ENCODE peak calls at places on chromosome 21, in five cellular contexts. One of them, this sample, is unnamed.

GRCh38 chr21:18387994-18388393 is 15.6 kb downstream of the TMPRSS15 start:
- DNase-seq in heart right ventricle: no peak
- DNase-seq in OCI-LY7: peak; percentile 56
- DNase-seq in fibroblast of lung: no peak
- DNase-seq in PC-3: no peak
- DNase-seq in this sample: no peak

GRCh38 chr21:39510240-39510639 is 58.5 kb downstream of the SH3BGR start:
- DNase-seq in OCI-LY7: no peak
- DNase-seq in fibroblast of lung: no peak
- DNase-seq in heart right ventricle: no peak
- DNase-seq in PC-3: no peak
- DNase-seq in this sample: no peak

GRCh38 chr21:16196521-16197208 is 466.9 kb downstream of the USP25 start:
- DNase-seq in PC-3: no peak
- DNase-seq in fibroblast of lung: peak; percentile 36
- DNase-seq in heart right ventricle: no peak
- DNase-seq in OCI-LY7: no peak
- DNase-seq in this sample: no peak

GRCh38 chr21:30924171-30924680 is 42.8 kb upstream of the KRTAP11-1 start:
- DNase-seq in OCI-LY7: no peak
- DNase-seq in heart right ventricle: no peak
- DNase-seq in fibroblast of lung: no peak
- DNase-seq in PC-3: no peak
- DNase-seq in this sample: peak; percentile 39

GRCh38 chr21:46515109-46515508 is 56.4 kb downstream of the DIP2A start:
- DNase-seq in fibroblast of lung: peak; percentile 57
- DNase-seq in OCI-LY7: peak; percentile 18
- DNase-seq in PC-3: no peak
- DNase-seq in heart right ventricle: peak; percentile 42
- DNase-seq in this sample: no peak

GRCh38 chr21:35195232-35195631 is 146.1 kb upstream of the RUNX1 start:
- DNase-seq in PC-3: peak; percentile 91
- DNase-seq in heart right ventricle: no peak
- DNase-seq in OCI-LY7: no peak
- DNase-seq in fibroblast of lung: no peak
- DNase-seq in this sample: no peak

GRCh38 chr21:31482460-31482859 is 138.4 kb upstream of the TIAM1 start:
- DNase-seq in fibroblast of lung: no peak
- DNase-seq in heart right ventricle: no peak
- DNase-seq in OCI-LY7: no peak
- DNase-seq in PC-3: no peak
- DNase-seq in this sample: no peak

GRCh38 chr21:37257526-37257966 is 9.6 kb downstream of the VPS26C start:
- DNase-seq in PC-3: peak; percentile 47
- DNase-seq in OCI-LY7: no peak
- DNase-seq in fibroblast of lung: peak; percentile 36
- DNase-seq in heart right ventricle: peak; percentile 21
- DNase-seq in this sample: no peak

GRCh38 chr21:28066051-28066450 is 926.6 kb downstream of the LTN1 start:
- DNase-seq in heart right ventricle: no peak
- DNase-seq in PC-3: peak; percentile 29
- DNase-seq in OCI-LY7: peak; percentile 60
- DNase-seq in fibroblast of lung: peak; percentile 19
- DNase-seq in this sample: no peak

GRCh38 chr21:36125513-36126121 is 9.3 kb upstream of the CBR3 start:
- DNase-seq in PC-3: peak; percentile 76
- DNase-seq in OCI-LY7: peak; percentile 63
- DNase-seq in heart right ventricle: peak; percentile 45
- DNase-seq in fibroblast of lung: peak; percentile 65
- DNase-seq in this sample: peak; percentile 90

GRCh38 chr21:31538821-31539220 is 120.7 kb upstream of the SOD1 start:
- DNase-seq in fibroblast of lung: peak; percentile 16
- DNase-seq in PC-3: no peak
- DNase-seq in heart right ventricle: no peak
- DNase-seq in OCI-LY7: no peak
- DNase-seq in this sample: no peak

GRCh38 chr21:31917108-31917507 is 44.3 kb downstream of the HUNK start:
- DNase-seq in OCI-LY7: no peak
- DNase-seq in PC-3: no peak
- DNase-seq in heart right ventricle: no peak
- DNase-seq in fibroblast of lung: no peak
- DNase-seq in this sample: no peak

GRCh38 chr21:16912075-16912474 is 600.8 kb upstream of the CXADR start:
- DNase-seq in heart right ventricle: no peak
- DNase-seq in OCI-LY7: no peak
- DNase-seq in PC-3: peak; percentile 2
- DNase-seq in fibroblast of lung: peak; percentile 4
- DNase-seq in this sample: peak; percentile 49

GRCh38 chr21:15653710-15654109 is 76.1 kb upstream of the USP25 start:
- DNase-seq in PC-3: no peak
- DNase-seq in heart right ventricle: no peak
- DNase-seq in fibroblast of lung: no peak
- DNase-seq in OCI-LY7: no peak
- DNase-seq in this sample: no peak

GRCh38 chr21:36429672-36430546 is 44.7 kb downstream of the CHAF1B start:
- DNase-seq in heart right ventricle: peak; percentile 72
- DNase-seq in fibroblast of lung: peak; percentile 97
- DNase-seq in OCI-LY7: no peak
- DNase-seq in PC-3: peak; percentile 99
- DNase-seq in this sample: peak; percentile 97

GRCh38 chr21:38596264-38597042 is 98.2 kb upstream of the ERG start:
- DNase-seq in PC-3: peak; percentile 35
- DNase-seq in fibroblast of lung: no peak
- DNase-seq in OCI-LY7: no peak
- DNase-seq in heart right ventricle: no peak
- DNase-seq in this sample: no peak

GRCh38 chr21:20276954-20277353 is 721.3 kb upstream of the NCAM2 start:
- DNase-seq in PC-3: no peak
- DNase-seq in fibroblast of lung: no peak
- DNase-seq in OCI-LY7: no peak
- DNase-seq in heart right ventricle: no peak
- DNase-seq in this sample: no peak

GRCh38 chr21:15815285-15815684 is 85.5 kb downstream of the USP25 start:
- DNase-seq in heart right ventricle: no peak
- DNase-seq in PC-3: no peak
- DNase-seq in fibroblast of lung: no peak
- DNase-seq in OCI-LY7: no peak
- DNase-seq in this sample: no peak

GRCh38 chr21:38159355-38159754 is 97.4 kb upstream of the KCNJ15 start:
- DNase-seq in heart right ventricle: peak; percentile 62
- DNase-seq in fibroblast of lung: peak; percentile 91
- DNase-seq in PC-3: peak; percentile 77
- DNase-seq in OCI-LY7: peak; percentile 63
- DNase-seq in this sample: peak; percentile 82

GRCh38 chr21:39388038-39388810 is 39.3 kb upstream of the HMGN1 start:
- DNase-seq in heart right ventricle: peak; percentile 91
- DNase-seq in OCI-LY7: peak; percentile 84
- DNase-seq in PC-3: peak; percentile 85
- DNase-seq in fibroblast of lung: peak; percentile 82
- DNase-seq in this sample: peak; percentile 98

GRCh38 chr21:31911138-31911907 is 38.5 kb downstream of the HUNK start:
- DNase-seq in heart right ventricle: no peak
- DNase-seq in OCI-LY7: no peak
- DNase-seq in PC-3: peak; percentile 61
- DNase-seq in fibroblast of lung: no peak
- DNase-seq in this sample: no peak

GRCh38 chr21:22898061-22898460 is 1899.9 kb downstream of the NCAM2 start:
- DNase-seq in fibroblast of lung: no peak
- DNase-seq in PC-3: no peak
- DNase-seq in heart right ventricle: no peak
- DNase-seq in OCI-LY7: no peak
- DNase-seq in this sample: no peak

GRCh38 chr21:26849428-26850115 is 4.4 kb upstream of the ADAMTS1 start:
- DNase-seq in fibroblast of lung: peak; percentile 85
- DNase-seq in heart right ventricle: peak; percentile 53
- DNase-seq in PC-3: peak; percentile 74
- DNase-seq in OCI-LY7: peak; percentile 61
- DNase-seq in this sample: no peak

GRCh38 chr21:27104749-27105439 is 138.0 kb upstream of the ADAMTS5 start:
- DNase-seq in fibroblast of lung: peak; percentile 44
- DNase-seq in PC-3: peak; percentile 60
- DNase-seq in heart right ventricle: no peak
- DNase-seq in OCI-LY7: no peak
- DNase-seq in this sample: peak; percentile 49

GRCh38 chr21:29524055-29524454 is 225.3 kb downstream of the BACH1 start:
- DNase-seq in PC-3: no peak
- DNase-seq in heart right ventricle: no peak
- DNase-seq in fibroblast of lung: peak; percentile 56
- DNase-seq in OCI-LY7: no peak
- DNase-seq in this sample: no peak

GRCh38 chr21:34670220-34670961 is 1.6 kb downstream of the CLIC6 start:
- DNase-seq in fibroblast of lung: peak; percentile 13
- DNase-seq in OCI-LY7: no peak
- DNase-seq in heart right ventricle: no peak
- DNase-seq in PC-3: no peak
- DNase-seq in this sample: no peak

GRCh38 chr21:15421521-15421920 is 308.3 kb upstream of the USP25 start:
- DNase-seq in fibroblast of lung: no peak
- DNase-seq in heart right ventricle: no peak
- DNase-seq in OCI-LY7: no peak
- DNase-seq in PC-3: no peak
- DNase-seq in this sample: no peak

DNA sequence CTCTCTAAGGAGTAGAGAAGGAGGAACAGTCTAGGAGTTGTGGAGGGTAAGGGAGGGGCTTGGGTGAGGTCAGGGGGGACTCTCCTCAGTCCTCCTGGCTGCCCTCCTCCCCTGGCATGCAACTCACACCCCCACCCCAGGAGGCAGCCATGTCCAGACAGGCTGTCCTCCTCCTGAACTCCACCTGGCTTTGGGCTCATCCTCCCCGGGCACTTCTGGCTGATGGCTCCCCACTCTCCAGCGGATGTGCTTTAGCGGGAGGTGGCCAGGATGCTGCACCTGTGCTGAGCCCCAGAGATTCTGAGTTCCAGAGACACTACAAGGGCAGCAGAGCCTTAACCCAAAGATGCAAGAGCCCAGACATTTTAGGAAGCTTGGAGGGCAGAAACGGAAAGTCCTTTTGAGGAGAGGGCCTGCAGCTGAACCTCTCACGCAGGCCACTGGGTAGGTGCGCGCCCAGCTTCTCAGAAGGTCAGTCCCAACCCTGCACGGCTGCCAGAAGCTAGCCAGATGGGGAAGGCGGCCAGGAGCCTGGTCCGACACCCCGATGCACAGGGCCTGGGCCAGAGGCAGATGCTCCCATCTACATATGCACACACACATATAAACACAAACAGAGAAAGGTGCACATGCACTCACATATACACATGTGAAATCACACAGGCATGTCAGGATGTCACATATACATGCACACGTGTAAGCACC is 83.4 kb downstream of the PDE9A start:
- DNase-seq in fibroblast of lung: no peak
- DNase-seq in PC-3: no peak
- DNase-seq in OCI-LY7: no peak
- DNase-seq in heart right ventricle: no peak
- DNase-seq in this sample: no peak
- H3K27ac ChIP-seq in fibroblast of lung: no peak overlapping the region
- H3K27ac ChIP-seq in PC-3: no peak overlapping the region
- H3K27ac ChIP-seq in OCI-LY7: no peak overlapping the region
- H3K27ac ChIP-seq in heart right ventricle: no peak overlapping the region
- H3K27ac ChIP-seq in this sample: no peak overlapping the region

DNA sequence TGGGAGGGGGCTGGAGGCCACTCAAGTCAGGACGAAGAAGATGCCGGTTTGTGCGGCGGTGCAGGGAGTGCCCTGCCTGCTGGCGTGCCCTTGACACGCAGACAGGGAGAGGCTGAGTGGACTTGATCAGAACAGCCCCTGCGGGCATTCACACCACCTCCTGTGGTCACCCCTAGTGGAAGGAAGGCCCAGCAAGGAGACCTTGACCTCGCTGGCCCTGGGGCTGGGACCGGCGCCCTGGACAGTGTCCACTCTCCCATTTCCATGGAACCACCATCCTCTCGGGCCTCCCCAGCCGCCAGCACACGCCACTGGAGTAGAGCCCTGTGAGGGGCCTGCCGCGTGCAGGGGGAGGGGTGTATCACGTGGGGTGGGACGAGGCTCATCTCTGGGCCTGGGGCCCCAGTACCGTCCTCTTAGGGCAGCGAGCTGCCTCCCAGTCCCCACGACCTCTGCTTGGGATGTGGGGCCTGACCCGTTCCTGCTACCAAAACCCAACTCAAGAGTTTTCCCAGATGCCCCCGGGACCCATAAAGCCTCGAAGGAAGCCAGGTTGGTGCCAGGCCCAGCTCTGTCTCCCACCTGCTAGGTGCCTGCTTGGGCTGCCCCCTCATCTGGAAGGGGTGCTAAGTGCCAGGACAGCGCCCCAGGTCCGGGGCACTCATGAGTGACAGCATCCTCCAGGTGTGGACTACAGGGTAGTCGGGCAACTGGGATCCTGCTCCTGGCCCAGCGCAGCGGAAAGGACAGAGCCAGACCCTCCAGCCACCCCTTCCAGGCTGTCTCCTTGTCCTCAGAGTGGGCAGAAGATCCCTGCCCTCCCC is 62.8 kb downstream of the SLX9 start:
- DNase-seq in heart right ventricle: no peak
- DNase-seq in fibroblast of lung: no peak
- DNase-seq in PC-3: no peak
- DNase-seq in OCI-LY7: no peak
- DNase-seq in this sample: no peak
- TF ChIP-seq CTCF in heart right ventricle: no peak
- TF ChIP-seq CTCF in fibroblast of lung: no peak
- TF ChIP-seq CTCF in PC-3: no peak
- TF ChIP-seq CTCF in OCI-LY7: no peak
- TF ChIP-seq CTCF in this sample: no peak

GRCh38 chr21:43193651-43194302 is 25.0 kb downstream of the CRYAA start:
- DNase-seq in OCI-LY7: peak; percentile 28
- DNase-seq in heart right ventricle: peak; percentile 57
- DNase-seq in PC-3: peak; percentile 88
- DNase-seq in fibroblast of lung: peak; percentile 56
- DNase-seq in this sample: peak; percentile 95
- H3K27ac ChIP-seq in OCI-LY7: no peak overlapping the region
- H3K27ac ChIP-seq in heart right ventricle: peak overlapping the region; percentile 53
- H3K27ac ChIP-seq in PC-3: peak overlapping the region; percentile 61
- H3K27ac ChIP-seq in fibroblast of lung: no peak overlapping the region
- H3K27ac ChIP-seq in this sample: no peak overlapping the region

GRCh38 chr21:45487891-45488600 is 54.2 kb downstream of the SLC19A1 start:
- DNase-seq in fibroblast of lung: no peak
- DNase-seq in PC-3: no peak
- DNase-seq in OCI-LY7: no peak
- DNase-seq in heart right ventricle: no peak
- DNase-seq in this sample: peak; percentile 85
- TF ChIP-seq CTCF in fibroblast of lung: no peak
- TF ChIP-seq CTCF in PC-3: no peak
- TF ChIP-seq CTCF in OCI-LY7: no peak
- TF ChIP-seq CTCF in heart right ventricle: no peak
- TF ChIP-seq CTCF in this sample: no peak

GRCh38 chr21:42009018-42009830 is 936 bp downstream of the ZBTB21 start:
- DNase-seq in fibroblast of lung: peak; percentile 38
- DNase-seq in heart right ventricle: peak; percentile 45
- DNase-seq in PC-3: peak; percentile 49
- DNase-seq in OCI-LY7: peak; percentile 77
- DNase-seq in this sample: peak; percentile 82
- H3K27ac ChIP-seq in fibroblast of lung: peak overlapping the region; percentile 98
- H3K27ac ChIP-seq in heart right ventricle: peak overlapping the region; percentile 99
- H3K27ac ChIP-seq in PC-3: peak overlapping the region; percentile 80
- H3K27ac ChIP-seq in OCI-LY7: peak overlapping the region; percentile 65
- H3K27ac ChIP-seq in this sample: peak overlapping the region; percentile 99